ENCODE peak calls at places on chromosomes 5 and 9, in four cellular contexts. O is effector memory CD4-positive, alpha-beta T cell; J is fibroblast of lung; C is psoas muscle. E is an unnamed sample.
A peak's percentile ranks its signal among the peaks of the same experiment; 100 is the strongest.

GRCh38 chr5:135156337-135156714 is 122.3 kb upstream of the PITX1 start:
- DNase-seq in O (no peak), C (no peak), J (no peak), E (no peak)

GRCh38 chr9:95494022-95494415 is 22.8 kb downstream of the PTCH1 start:
- DNase-seq in O (no peak), J (no peak), C (no peak), E (no peak)

GRCh38 chr5:131536211-131536826 is 98.7 kb downstream of the RAPGEF6 start:
- DNase-seq in O (no peak), J (peak; percentile 72), C (no peak), E (no peak)

GRCh38 chr9:130307667-130307943 is 42.0 kb downstream of the HMCN2 start:
- DNase-seq in C (no peak), O (no peak), J (no peak), E (no peak)

GRCh38 chr5:180808461-180809000 is 5.9 kb upstream of the MGAT1 start:
- DNase-seq in J (no peak), C (no peak), O (no peak), E (no peak)

GRCh38 chr9:22141906-22142305 is 132.8 kb upstream of the CDKN2B start:
- DNase-seq in O (no peak), J (peak; percentile 74), C (no peak), E (no peak)

GRCh38 chr9:91151014-91151740 is 210.5 kb downstream of the AUH start:
- DNase-seq in O (no peak), C (no peak), J (peak; percentile 97), E (no peak)

GRCh38 chr5:116442095-116442534 is 132.5 kb downstream of the SEMA6A start:
- DNase-seq in O (no peak), C (peak; percentile 30), J (peak; percentile 37), E (peak; percentile 11)

GRCh38 chr9:761155-761792 is 80.2 kb upstream of the DMRT1 start:
- DNase-seq in O (no peak), J (peak; percentile 56), C (no peak), E (no peak)

GRCh38 chr5:150021491-150022162 is 21.1 kb downstream of the HMGXB3 start:
- DNase-seq in O (no peak), J (peak; percentile 42), C (peak; percentile 48), E (peak; percentile 37)

GRCh38 chr5:980941-981340 is 27.7 kb upstream of the NKD2 start:
- DNase-seq in C (no peak), O (no peak), J (no peak), E (no peak)

GRCh38 chr5:131423056-131423455 is 159.2 kb downstream of the CDC42SE2 start:
- DNase-seq in C (no peak), O (no peak), J (peak; percentile 59), E (no peak)

GRCh38 chr9:127860260-127860659 is 5.8 kb upstream of the ENG start:
- DNase-seq in O (no peak), C (no peak), J (no peak), E (no peak)

GRCh38 chr5:75510417-75510835 is 1.0 kb downstream of the CERT1 start:
- DNase-seq in C (peak; percentile 60), O (no peak), J (peak; percentile 50), E (no peak)

GRCh38 chr9:135502873-135503321 is 2.4 kb downstream of the MRPS2 start:
- DNase-seq in C (no peak), J (no peak), O (no peak), E (no peak)

GRCh38 chr5:160083501-160083900 is 35.7 kb downstream of the PWWP2A start:
- DNase-seq in C (no peak), J (no peak), O (no peak), E (no peak)

GRCh38 chr9:135687216-135687615 is 12.1 kb downstream of the SOHLH1 start:
- DNase-seq in C (no peak), J (no peak), O (no peak), E (no peak)

GRCh38 chr5:170265527-170265926 is 32.0 kb downstream of the LCP2 start:
- DNase-seq in C (peak; percentile 30), O (no peak), J (peak; percentile 31), E (no peak)

GRCh38 chr9:107635137-107635802 is 145.7 kb upstream of the KLF4 start:
- DNase-seq in O (no peak), C (no peak), J (peak; percentile 9), E (no peak)

GRCh38 chr5:138952962-138953361 is 77.8 kb upstream of the LRRTM2 start:
- DNase-seq in J (no peak), O (no peak), C (no peak), E (no peak)

GRCh38 chr5:138955013-138955660 is 80.0 kb upstream of the LRRTM2 start:
- DNase-seq in O (no peak), C (no peak), J (peak; percentile 84), E (no peak)

GRCh38 chr5:138951986-138952735 is 77.0 kb upstream of the LRRTM2 start:
- DNase-seq in C (no peak), O (no peak), J (no peak), E (no peak)

GRCh38 chr5:138954257-138955012 is 79.3 kb upstream of the LRRTM2 start:
- DNase-seq in C (no peak), J (no peak), O (no peak), E (no peak)

DNA sequence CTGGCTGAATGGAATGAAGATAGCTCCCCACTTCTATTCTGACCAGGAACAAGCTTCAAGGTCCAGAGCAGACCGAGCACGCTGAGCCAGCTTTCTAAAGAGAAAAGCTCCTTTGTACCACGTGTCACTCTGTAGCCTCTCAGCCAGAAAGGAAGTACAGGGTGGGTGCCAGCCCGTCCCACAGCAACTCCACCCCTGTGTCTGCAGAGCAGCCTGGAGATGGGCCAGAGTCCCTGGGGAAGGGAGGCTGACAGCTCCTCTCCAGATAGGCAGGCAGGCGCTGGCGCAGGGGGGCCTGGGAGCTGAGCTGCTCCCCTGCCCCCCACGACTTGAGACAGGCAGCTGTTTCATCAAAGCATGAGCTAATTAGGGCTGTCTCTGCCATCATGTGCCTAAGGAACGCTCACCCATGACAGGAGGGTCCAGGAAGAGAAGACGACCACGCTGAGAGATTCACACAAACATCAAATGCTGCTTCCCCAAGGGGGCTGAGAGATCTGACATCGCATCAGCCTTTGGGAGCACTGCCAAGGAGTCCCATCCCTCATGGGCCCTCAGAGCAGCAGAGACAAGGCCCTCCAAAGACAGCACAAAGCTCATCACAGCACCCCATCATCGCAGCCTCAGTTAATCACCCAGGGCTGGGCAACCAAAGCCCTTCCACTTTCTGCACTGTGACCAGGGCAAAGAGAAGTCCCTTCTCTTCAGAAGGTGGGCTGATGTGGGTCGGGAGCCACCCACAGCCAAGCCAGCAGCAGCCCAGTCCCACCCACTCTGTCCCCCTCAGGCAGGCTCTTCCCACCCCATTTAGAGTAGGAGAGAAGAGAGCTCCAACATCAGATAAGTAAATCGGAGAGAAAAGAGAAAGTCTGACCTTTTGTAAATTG is 78.5 kb upstream of the LRRTM2 start:
- DNase-seq in J (peak; percentile 83), C (peak; percentile 87), O (no peak), E (no peak)
- H3K27ac ChIP-seq in J (no peak overlapping the region), C (peak overlapping the region; percentile 80), O (no peak overlapping the region), E (no peak overlapping the region)

GRCh38 chr5:172853355-172853975 is 19.4 kb downstream of the ERGIC1 start:
- DNase-seq in C (no peak), J (peak; percentile 64), O (no peak), E (no peak)
- H3K4me1 ChIP-seq in C (peaks cover 54% of the 10 kb centered on the region), J (peaks cover 37% of the 10 kb centered on the region), O (no peaks in the 10 kb centered on the region), E (no peaks in the 10 kb centered on the region)

GRCh38 chr5:63230754-63231153 is 652.1 kb downstream of the LRRC70 start:
- DNase-seq in C (no peak), O (no peak), J (no peak), E (no peak)
- H3K27ac ChIP-seq in C (no peak overlapping the region), O (no peak overlapping the region), J (no peak overlapping the region), E (no peak overlapping the region)

GRCh38 chr5:172898513-172899369 is 60.5 kb upstream of the RPL26L1 start:
- DNase-seq in C (no peak), J (no peak), O (no peak), E (no peak)
- H3K4me1 ChIP-seq in C (peaks cover 64% of the 10 kb centered on the region), J (peaks cover 48% of the 10 kb centered on the region), O (no peaks in the 10 kb centered on the region), E (peaks cover 4% of the 10 kb centered on the region)

GRCh38 chr5:36740259-36740898 is 134.0 kb downstream of the SLC1A3 start:
- DNase-seq in O (no peak), J (peak; percentile 69), C (no peak), E (no peak)

GRCh38 chr5:36744041-36744677 is 132.4 kb upstream of the NIPBL start:
- DNase-seq in C (no peak), J (no peak), O (no peak), E (no peak)

GRCh38 chr5:36744678-36745659 is 131.6 kb upstream of the NIPBL start:
- DNase-seq in O (no peak), C (peak; percentile 54), J (peak; percentile 73), E (peak; percentile 91)

GRCh38 chr5:36741138-36741537 is 134.7 kb downstream of the SLC1A3 start:
- DNase-seq in C (no peak), J (peak; percentile 75), O (no peak), E (no peak)

DNA sequence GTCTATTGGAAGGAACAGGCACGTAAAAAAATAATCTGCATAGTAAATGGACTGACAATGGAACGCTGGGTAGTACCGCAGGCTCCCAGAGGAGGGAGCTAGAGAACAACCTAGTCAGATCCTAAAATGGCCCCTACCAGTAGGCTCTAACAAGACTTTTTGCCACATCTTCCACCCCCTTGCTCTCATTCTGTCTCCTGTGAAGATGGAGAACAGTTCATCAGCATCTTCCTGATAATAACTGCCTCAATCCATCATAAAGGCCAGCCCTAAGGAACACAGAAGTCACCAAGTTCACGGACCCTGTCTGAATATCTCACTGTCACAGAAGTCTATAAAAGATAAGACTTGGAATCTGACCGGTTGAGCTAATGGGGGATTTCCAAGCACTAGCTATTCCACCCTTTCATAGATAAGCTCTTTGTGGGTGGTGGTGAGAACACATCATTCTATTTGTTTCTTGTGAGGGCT is 133.4 kb downstream of the SLC1A3 start:
- DNase-seq in C (peak; percentile 46), O (peak; percentile 23), J (peak; percentile 77), E (peak; percentile 72)
- H3K27ac ChIP-seq in C (no peak overlapping the region), O (no peak overlapping the region), J (no peak overlapping the region), E (no peak overlapping the region)

DNA sequence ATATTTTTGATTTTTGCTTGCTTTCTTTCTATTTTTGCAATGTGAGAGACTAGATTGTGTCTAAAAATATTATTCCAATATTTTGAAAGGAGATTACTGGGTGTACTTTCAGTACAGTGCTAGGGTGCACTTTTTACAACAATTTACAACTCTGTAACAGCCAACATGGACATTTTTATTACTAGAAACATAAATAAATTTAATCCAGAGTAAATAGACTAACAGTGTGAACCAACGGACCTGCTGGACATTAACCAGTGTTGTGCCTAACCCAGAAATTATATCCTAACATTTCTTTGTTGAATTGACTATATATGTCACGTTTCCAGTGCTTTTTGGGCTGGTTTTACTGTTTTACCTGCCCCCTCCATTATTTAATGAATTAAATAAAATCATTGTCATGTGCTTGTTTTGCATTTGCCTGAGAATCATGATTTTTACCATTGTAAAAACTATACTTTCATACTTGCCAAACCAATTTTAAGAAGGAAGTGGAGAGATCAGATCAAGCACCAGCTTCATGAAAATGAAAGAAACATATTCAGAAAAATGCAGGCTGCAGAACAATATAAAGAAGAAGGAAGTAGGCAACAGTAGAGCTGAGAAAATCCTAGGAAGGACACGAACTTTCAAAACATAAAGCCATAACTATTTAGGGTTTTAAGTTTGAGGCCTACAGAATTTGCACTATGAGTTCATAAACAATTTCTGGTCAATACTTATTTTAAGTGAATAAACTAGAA is 400.8 kb upstream of the PIK3R1 start:
- DNase-seq in C (no peak), J (no peak), O (no peak), E (no peak)
- H3K4me1 ChIP-seq in C (peaks cover 23% of the 10 kb centered on the region), J (no peaks in the 10 kb centered on the region), O (no peaks in the 10 kb centered on the region), E (peaks cover 1% of the 10 kb centered on the region)

GRCh38 chr9:134477342-134477925 is 151.2 kb downstream of the RXRA start:
- DNase-seq in J (no peak), O (no peak), C (no peak), E (no peak)
- H3K27ac ChIP-seq in J (no peak overlapping the region), O (no peak overlapping the region), C (no peak overlapping the region), E (no peak overlapping the region)